ENCODE peak calls at places on chromosome 12, in ten cellular contexts. One of them, this sample, is unnamed.

GRCh38 chr12:89525002-89525823 is 617 bp upstream of the GALNT4 start:
- DNase-seq in MG63: peak
- DNase-seq in endodermal cell: peak
- DNase-seq in foreskin fibroblast: peak
- DNase-seq in effector memory CD4-positive, alpha-beta T cell: peak
- DNase-seq in mammary epithelial cell: peak
- DNase-seq in GM23248: peak
- DNase-seq in fibroblast of lung: peak
- DNase-seq in adrenal gland: peak
- DNase-seq in fibroblast of mammary gland: peak
- DNase-seq in this sample: no peak

GRCh38 chr12:99978152-99978551 is 6.6 kb downstream of the ANKS1B start:
- DNase-seq in fibroblast of lung: no peak
- DNase-seq in adrenal gland: no peak
- DNase-seq in endodermal cell: no peak
- DNase-seq in MG63: no peak
- DNase-seq in GM23248: no peak
- DNase-seq in foreskin fibroblast: no peak
- DNase-seq in effector memory CD4-positive, alpha-beta T cell: no peak
- DNase-seq in fibroblast of mammary gland: no peak
- DNase-seq in mammary epithelial cell: no peak
- DNase-seq in this sample: no peak

GRCh38 chr12:29447285-29447975 is 50.1 kb downstream of the OVCH1 start:
- DNase-seq in MG63: no peak
- DNase-seq in GM23248: no peak
- DNase-seq in endodermal cell: no peak
- DNase-seq in effector memory CD4-positive, alpha-beta T cell: no peak
- DNase-seq in foreskin fibroblast: no peak
- DNase-seq in adrenal gland: no peak
- DNase-seq in fibroblast of lung: no peak
- DNase-seq in fibroblast of mammary gland: no peak
- DNase-seq in mammary epithelial cell: no peak
- DNase-seq in this sample: no peak

GRCh38 chr12:113103756-113104450 is 31.7 kb downstream of the RASAL1 start:
- DNase-seq in endodermal cell: peak
- DNase-seq in fibroblast of lung: no peak
- DNase-seq in adrenal gland: peak
- DNase-seq in foreskin fibroblast: no peak
- DNase-seq in effector memory CD4-positive, alpha-beta T cell: peak
- DNase-seq in fibroblast of mammary gland: no peak
- DNase-seq in MG63: no peak
- DNase-seq in GM23248: no peak
- DNase-seq in mammary epithelial cell: peak
- DNase-seq in this sample: no peak

GRCh38 chr12:102534899-102535298 is 54.5 kb upstream of the IGF1 start:
- DNase-seq in foreskin fibroblast: peak
- DNase-seq in fibroblast of mammary gland: peak
- DNase-seq in GM23248: peak
- DNase-seq in MG63: no peak
- DNase-seq in mammary epithelial cell: no peak
- DNase-seq in adrenal gland: no peak
- DNase-seq in fibroblast of lung: no peak
- DNase-seq in effector memory CD4-positive, alpha-beta T cell: no peak
- DNase-seq in endodermal cell: peak
- DNase-seq in this sample: no peak

GRCh38 chr12:64801381-64801780 is 23.1 kb upstream of the TBC1D30 start:
- DNase-seq in fibroblast of mammary gland: peak
- DNase-seq in adrenal gland: no peak
- DNase-seq in GM23248: no peak
- DNase-seq in endodermal cell: no peak
- DNase-seq in fibroblast of lung: no peak
- DNase-seq in MG63: no peak
- DNase-seq in mammary epithelial cell: no peak
- DNase-seq in effector memory CD4-positive, alpha-beta T cell: no peak
- DNase-seq in foreskin fibroblast: peak
- DNase-seq in this sample: no peak

GRCh38 chr12:109734219-109735000 is 20.8 kb downstream of the FAM222A start:
- DNase-seq in fibroblast of mammary gland: no peak
- DNase-seq in GM23248: no peak
- DNase-seq in fibroblast of lung: peak
- DNase-seq in adrenal gland: peak
- DNase-seq in MG63: no peak
- DNase-seq in mammary epithelial cell: peak
- DNase-seq in effector memory CD4-positive, alpha-beta T cell: no peak
- DNase-seq in endodermal cell: peak
- DNase-seq in foreskin fibroblast: peak
- DNase-seq in this sample: no peak

GRCh38 chr12:64522316-64522715 is 70.4 kb downstream of the TBK1 start:
- DNase-seq in foreskin fibroblast: peak
- DNase-seq in effector memory CD4-positive, alpha-beta T cell: no peak
- DNase-seq in endodermal cell: peak
- DNase-seq in adrenal gland: no peak
- DNase-seq in mammary epithelial cell: peak
- DNase-seq in GM23248: peak
- DNase-seq in fibroblast of mammary gland: peak
- DNase-seq in MG63: no peak
- DNase-seq in fibroblast of lung: peak
- DNase-seq in this sample: no peak

GRCh38 chr12:50842637-50843493 is at the start of gene TMPRSS12:
- DNase-seq in endodermal cell: peak
- DNase-seq in fibroblast of mammary gland: no peak
- DNase-seq in MG63: no peak
- DNase-seq in adrenal gland: peak
- DNase-seq in effector memory CD4-positive, alpha-beta T cell: no peak
- DNase-seq in mammary epithelial cell: no peak
- DNase-seq in GM23248: no peak
- DNase-seq in fibroblast of lung: no peak
- DNase-seq in foreskin fibroblast: no peak
- DNase-seq in this sample: no peak

GRCh38 chr12:84874125-84874824 is 38.3 kb downstream of the SLC6A15 start:
- DNase-seq in mammary epithelial cell: peak
- DNase-seq in fibroblast of mammary gland: peak
- DNase-seq in fibroblast of lung: peak
- DNase-seq in endodermal cell: no peak
- DNase-seq in MG63: no peak
- DNase-seq in effector memory CD4-positive, alpha-beta T cell: no peak
- DNase-seq in adrenal gland: no peak
- DNase-seq in foreskin fibroblast: peak
- DNase-seq in GM23248: peak
- DNase-seq in this sample: no peak

DNA sequence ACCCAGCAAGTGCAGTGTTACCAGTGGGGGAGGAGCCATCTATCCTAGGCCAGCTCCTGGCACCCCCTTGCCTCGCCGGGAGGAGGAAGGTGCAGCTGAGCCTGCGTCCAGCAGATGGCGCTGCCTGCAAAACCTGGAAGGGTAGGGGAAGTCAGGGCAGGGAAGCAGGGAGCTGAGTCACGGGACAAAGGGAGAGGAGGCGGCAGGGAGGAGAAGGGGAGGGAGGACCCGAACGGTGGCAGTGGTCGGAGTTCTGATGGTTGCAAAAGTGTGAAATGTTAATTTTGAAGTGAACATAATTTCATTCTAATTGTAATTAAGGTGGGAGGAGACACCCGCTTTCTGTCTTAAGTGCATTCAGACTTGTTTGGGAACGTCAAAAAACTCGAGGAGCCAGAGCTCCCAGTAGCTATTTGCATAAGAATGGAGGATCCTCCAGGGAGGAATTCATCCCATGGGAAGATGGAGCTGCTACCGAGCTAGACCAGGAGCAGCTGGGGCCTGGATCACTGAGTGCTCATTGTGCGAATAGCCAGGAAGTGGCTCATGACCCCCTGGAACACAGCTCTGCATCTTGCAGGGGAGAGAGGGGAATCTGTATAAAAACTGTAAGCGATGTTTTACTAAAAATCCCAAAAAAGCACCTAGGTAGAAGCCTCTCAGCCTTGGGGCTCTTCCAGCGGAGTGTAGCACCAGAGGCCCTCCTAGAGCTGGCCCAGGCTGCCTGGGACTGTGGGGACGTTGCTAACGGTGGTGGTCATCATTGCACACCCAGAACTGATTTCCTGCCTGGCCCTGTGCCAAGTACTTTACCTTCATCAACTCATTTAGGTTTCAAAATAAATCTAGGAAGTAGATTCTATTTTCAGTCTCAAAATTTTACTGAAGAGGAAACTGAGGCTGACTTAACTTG is 59.5 kb downstream of the EMP1 start:
- DNase-seq in MG63: peak
- DNase-seq in GM23248: peak
- DNase-seq in endodermal cell: peak
- DNase-seq in adrenal gland: peak
- DNase-seq in effector memory CD4-positive, alpha-beta T cell: peak
- DNase-seq in fibroblast of lung: peak
- DNase-seq in foreskin fibroblast: peak
- DNase-seq in mammary epithelial cell: peak
- DNase-seq in fibroblast of mammary gland: peak
- DNase-seq in this sample: peak
- H3K4me3 ChIP-seq in MG63: peak
- H3K4me3 ChIP-seq in GM23248: peak
- H3K4me3 ChIP-seq in endodermal cell: no peak
- H3K4me3 ChIP-seq in adrenal gland: peak
- H3K4me3 ChIP-seq in effector memory CD4-positive, alpha-beta T cell: no peak
- H3K4me3 ChIP-seq in fibroblast of lung: peak
- H3K4me3 ChIP-seq in foreskin fibroblast: peak
- H3K4me3 ChIP-seq in mammary epithelial cell: peak
- H3K4me3 ChIP-seq in fibroblast of mammary gland: peak
- H3K4me3 ChIP-seq in this sample: peak

GRCh38 chr12:49542592-49543160 is 3.8 kb downstream of the KCNH3 start:
- DNase-seq in endodermal cell: peak
- DNase-seq in fibroblast of mammary gland: no peak
- DNase-seq in foreskin fibroblast: no peak
- DNase-seq in effector memory CD4-positive, alpha-beta T cell: no peak
- DNase-seq in fibroblast of lung: no peak
- DNase-seq in MG63: no peak
- DNase-seq in GM23248: no peak
- DNase-seq in mammary epithelial cell: no peak
- DNase-seq in adrenal gland: no peak
- DNase-seq in this sample: no peak

GRCh38 chr12:49545815-49546214 is 7.0 kb downstream of the KCNH3 start:
- DNase-seq in foreskin fibroblast: no peak
- DNase-seq in fibroblast of lung: no peak
- DNase-seq in mammary epithelial cell: no peak
- DNase-seq in fibroblast of mammary gland: no peak
- DNase-seq in MG63: no peak
- DNase-seq in effector memory CD4-positive, alpha-beta T cell: no peak
- DNase-seq in endodermal cell: peak
- DNase-seq in GM23248: no peak
- DNase-seq in adrenal gland: no peak
- DNase-seq in this sample: no peak

GRCh38 chr12:49541911-49542505 is 3.2 kb downstream of the KCNH3 start:
- DNase-seq in endodermal cell: peak
- DNase-seq in GM23248: no peak
- DNase-seq in mammary epithelial cell: no peak
- DNase-seq in fibroblast of lung: no peak
- DNase-seq in fibroblast of mammary gland: no peak
- DNase-seq in foreskin fibroblast: no peak
- DNase-seq in MG63: no peak
- DNase-seq in effector memory CD4-positive, alpha-beta T cell: no peak
- DNase-seq in adrenal gland: no peak
- DNase-seq in this sample: no peak

GRCh38 chr12:49543221-49543913 is 4.5 kb downstream of the KCNH3 start:
- DNase-seq in effector memory CD4-positive, alpha-beta T cell: no peak
- DNase-seq in mammary epithelial cell: no peak
- DNase-seq in foreskin fibroblast: no peak
- DNase-seq in fibroblast of mammary gland: no peak
- DNase-seq in adrenal gland: no peak
- DNase-seq in GM23248: no peak
- DNase-seq in fibroblast of lung: no peak
- DNase-seq in MG63: no peak
- DNase-seq in endodermal cell: peak
- DNase-seq in this sample: no peak

GRCh38 chr12:49543914-49544815 is 5.3 kb downstream of the KCNH3 start:
- DNase-seq in fibroblast of mammary gland: no peak
- DNase-seq in adrenal gland: no peak
- DNase-seq in fibroblast of lung: no peak
- DNase-seq in foreskin fibroblast: peak
- DNase-seq in endodermal cell: peak
- DNase-seq in effector memory CD4-positive, alpha-beta T cell: no peak
- DNase-seq in GM23248: no peak
- DNase-seq in mammary epithelial cell: no peak
- DNase-seq in MG63: no peak
- DNase-seq in this sample: no peak
- H3K4me3 ChIP-seq in fibroblast of mammary gland: no peak
- H3K4me3 ChIP-seq in adrenal gland: no peak
- H3K4me3 ChIP-seq in fibroblast of lung: no peak
- H3K4me3 ChIP-seq in foreskin fibroblast: no peak
- H3K4me3 ChIP-seq in endodermal cell: no peak
- H3K4me3 ChIP-seq in effector memory CD4-positive, alpha-beta T cell: no peak
- H3K4me3 ChIP-seq in GM23248: no peak
- H3K4me3 ChIP-seq in mammary epithelial cell: no peak
- H3K4me3 ChIP-seq in MG63: no peak
- H3K4me3 ChIP-seq in this sample: no peak

DNA sequence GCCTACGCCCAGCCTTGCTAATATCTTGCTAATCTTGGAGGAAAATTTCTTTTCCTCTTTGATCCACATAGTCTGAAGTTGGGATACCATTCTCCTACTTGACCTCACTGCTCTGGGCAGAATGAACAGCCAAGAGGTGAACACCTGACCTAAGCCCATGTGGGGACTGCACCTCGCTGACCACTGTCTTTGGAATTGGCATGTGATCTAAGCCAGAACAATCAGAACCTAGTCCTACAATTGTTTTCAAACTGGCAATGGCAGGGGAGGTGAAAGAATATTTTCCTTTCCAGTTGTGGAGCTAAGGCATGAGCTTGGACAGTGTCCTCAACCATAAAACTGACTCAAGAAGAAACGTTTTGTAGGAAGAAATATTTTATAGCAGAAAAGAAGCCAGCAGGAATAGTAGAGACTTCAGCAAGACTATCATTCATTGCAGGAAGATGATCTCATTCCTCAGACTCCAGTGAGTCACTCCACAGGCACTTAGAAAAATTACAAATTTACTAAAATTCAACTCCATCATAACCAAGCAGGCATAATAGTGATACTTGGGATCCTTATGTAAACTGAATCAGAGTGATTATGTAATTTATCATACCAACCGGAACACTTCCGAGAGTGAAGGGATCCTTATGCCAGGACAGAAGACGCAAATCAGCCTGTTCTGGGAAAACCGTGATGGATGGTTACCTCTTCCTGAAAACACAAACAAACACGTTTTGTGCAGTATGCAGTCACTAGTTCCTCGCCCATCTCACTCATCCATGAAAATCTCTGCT is 14.7 kb downstream of the PTPRO start:
- DNase-seq in endodermal cell: no peak
- DNase-seq in mammary epithelial cell: peak
- DNase-seq in GM23248: peak
- DNase-seq in fibroblast of mammary gland: peak
- DNase-seq in fibroblast of lung: peak
- DNase-seq in effector memory CD4-positive, alpha-beta T cell: no peak
- DNase-seq in foreskin fibroblast: peak
- DNase-seq in MG63: peak
- DNase-seq in adrenal gland: no peak
- DNase-seq in this sample: no peak
- H3K4me3 ChIP-seq in endodermal cell: no peak
- H3K4me3 ChIP-seq in mammary epithelial cell: no peak
- H3K4me3 ChIP-seq in GM23248: peak
- H3K4me3 ChIP-seq in fibroblast of mammary gland: no peak
- H3K4me3 ChIP-seq in fibroblast of lung: peak
- H3K4me3 ChIP-seq in effector memory CD4-positive, alpha-beta T cell: no peak
- H3K4me3 ChIP-seq in foreskin fibroblast: no peak
- H3K4me3 ChIP-seq in MG63: no peak
- H3K4me3 ChIP-seq in adrenal gland: no peak
- H3K4me3 ChIP-seq in this sample: no peak

GRCh38 chr12:52164624-52165023 is 27.2 kb downstream of the KRT80 start:
- DNase-seq in fibroblast of lung: no peak
- DNase-seq in adrenal gland: no peak
- DNase-seq in mammary epithelial cell: no peak
- DNase-seq in MG63: no peak
- DNase-seq in foreskin fibroblast: no peak
- DNase-seq in GM23248: no peak
- DNase-seq in endodermal cell: no peak
- DNase-seq in effector memory CD4-positive, alpha-beta T cell: no peak
- DNase-seq in fibroblast of mammary gland: no peak
- DNase-seq in this sample: no peak
- H3K4me3 ChIP-seq in fibroblast of lung: no peak
- H3K4me3 ChIP-seq in adrenal gland: no peak
- H3K4me3 ChIP-seq in mammary epithelial cell: no peak
- H3K4me3 ChIP-seq in MG63: no peak
- H3K4me3 ChIP-seq in foreskin fibroblast: no peak
- H3K4me3 ChIP-seq in GM23248: no peak
- H3K4me3 ChIP-seq in endodermal cell: no peak
- H3K4me3 ChIP-seq in effector memory CD4-positive, alpha-beta T cell: no peak
- H3K4me3 ChIP-seq in fibroblast of mammary gland: no peak
- H3K4me3 ChIP-seq in this sample: no peak